ENCODE peak calls at places on chromosomes 3 and 15, in four cellular contexts. One of them, this sample, is unnamed. For H3K4me1, the result is how much of the 10 kb centered on the place peaks cover.

GRCh38 chr3:120100711-120101110 is 6.5 kb upstream of the GSK3B start:
- DNase-seq in tibial artery: no peak
- DNase-seq in RWPE2: no peak
- DNase-seq in lower lobe of right lung: no peak
- DNase-seq in this sample: no peak

GRCh38 chr15:41546846-41547786 is 3.1 kb upstream of the RPAP1 start:
- DNase-seq in tibial artery: no peak
- DNase-seq in RWPE2: peak
- DNase-seq in lower lobe of right lung: no peak
- DNase-seq in this sample: no peak

GRCh38 chr15:75565062-75565970 is 13.8 kb downstream of the PTPN9 start:
- DNase-seq in tibial artery: no peak
- DNase-seq in RWPE2: no peak
- DNase-seq in lower lobe of right lung: no peak
- DNase-seq in this sample: no peak

GRCh38 chr3:188554404-188554803 is 400.4 kb downstream of the LPP start:
- DNase-seq in tibial artery: no peak
- DNase-seq in RWPE2: no peak
- DNase-seq in lower lobe of right lung: no peak
- DNase-seq in this sample: no peak

GRCh38 chr15:75130597-75131268 is 70.9 kb upstream of the C15orf39 start:
- DNase-seq in tibial artery: no peak
- DNase-seq in RWPE2: no peak
- DNase-seq in lower lobe of right lung: no peak
- DNase-seq in this sample: no peak

GRCh38 chr3:18556503-18556902 is 131.4 kb upstream of the SATB1 start:
- DNase-seq in tibial artery: no peak
- DNase-seq in RWPE2: no peak
- DNase-seq in lower lobe of right lung: no peak
- DNase-seq in this sample: peak

GRCh38 chr3:172280406-172281051 is 167.7 kb downstream of the GHSR start:
- DNase-seq in tibial artery: no peak
- DNase-seq in RWPE2: no peak
- DNase-seq in lower lobe of right lung: no peak
- DNase-seq in this sample: no peak

GRCh38 chr15:28889346-28889745 is 3.6 kb downstream of the APBA2 start:
- DNase-seq in tibial artery: no peak
- DNase-seq in RWPE2: no peak
- DNase-seq in lower lobe of right lung: no peak
- DNase-seq in this sample: no peak

GRCh38 chr3:8632402-8633237 is 12.0 kb downstream of the SSUH2 start:
- DNase-seq in tibial artery: no peak
- DNase-seq in RWPE2: no peak
- DNase-seq in lower lobe of right lung: no peak
- DNase-seq in this sample: no peak

GRCh38 chr15:66993874-66994696 is 71.3 kb upstream of the SMAD3 start:
- DNase-seq in tibial artery: no peak
- DNase-seq in RWPE2: no peak
- DNase-seq in lower lobe of right lung: no peak
- DNase-seq in this sample: no peak

GRCh38 chr15:72958634-72959033 is 93.6 kb upstream of the NEO1 start:
- DNase-seq in tibial artery: no peak
- DNase-seq in RWPE2: no peak
- DNase-seq in lower lobe of right lung: no peak
- DNase-seq in this sample: no peak

GRCh38 chr3:48960841-48961413 is 29.1 kb upstream of the P4HTM start:
- DNase-seq in tibial artery: no peak
- DNase-seq in RWPE2: no peak
- DNase-seq in lower lobe of right lung: no peak
- DNase-seq in this sample: no peak

GRCh38 chr3:185330238-185330637 is 32.7 kb upstream of the MAP3K13 start:
- DNase-seq in tibial artery: peak
- DNase-seq in RWPE2: no peak
- DNase-seq in lower lobe of right lung: peak
- DNase-seq in this sample: no peak

GRCh38 chr3:123078101-123078500 is 11.3 kb downstream of the PDIA5 start:
- DNase-seq in tibial artery: no peak
- DNase-seq in RWPE2: no peak
- DNase-seq in lower lobe of right lung: no peak
- DNase-seq in this sample: no peak
- H3K4me1 ChIP-seq in tibial artery: under half
- H3K4me1 ChIP-seq in RWPE2: under half
- H3K4me1 ChIP-seq in lower lobe of right lung: under half
- H3K4me1 ChIP-seq in this sample: under half

DNA sequence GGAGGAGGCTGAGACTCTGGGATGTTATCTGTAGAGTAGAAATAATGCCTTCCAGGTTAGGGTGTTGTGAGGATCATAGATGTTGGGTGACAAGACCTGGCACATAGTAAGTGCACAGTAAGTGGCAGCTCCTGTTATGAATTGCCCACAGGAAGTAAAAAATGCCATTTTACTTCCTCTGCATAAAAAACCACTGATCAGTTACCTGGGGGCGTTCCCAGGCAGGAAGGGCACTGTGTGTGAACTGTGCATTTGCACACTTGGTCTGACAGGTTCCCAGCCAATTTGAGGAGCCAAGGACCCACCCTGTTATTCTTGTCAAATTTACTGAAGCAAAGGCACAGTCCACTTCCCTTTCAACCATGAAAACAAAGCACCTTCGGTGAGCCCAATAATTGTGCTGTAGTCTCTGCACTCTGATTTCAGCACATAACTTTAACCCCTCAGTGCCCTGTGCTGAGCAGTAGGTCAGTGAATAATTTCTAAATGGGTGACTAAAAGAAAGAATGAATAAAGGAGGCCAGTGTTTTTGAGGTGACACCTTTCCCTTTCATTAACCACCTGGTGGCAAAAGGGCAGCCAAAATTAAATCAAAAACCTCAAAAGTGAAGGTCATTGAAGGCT is 85.8 kb upstream of the ARHGEF3 start:
- DNase-seq in tibial artery: no peak
- DNase-seq in RWPE2: no peak
- DNase-seq in lower lobe of right lung: no peak
- DNase-seq in this sample: no peak
- H3K4me1 ChIP-seq in tibial artery: under half
- H3K4me1 ChIP-seq in RWPE2: under half
- H3K4me1 ChIP-seq in lower lobe of right lung: under half
- H3K4me1 ChIP-seq in this sample: half or more

GRCh38 chr3:66439666-66440344 is 61.0 kb downstream of the LRIG1 start:
- DNase-seq in tibial artery: no peak
- DNase-seq in RWPE2: no peak
- DNase-seq in lower lobe of right lung: no peak
- DNase-seq in this sample: no peak

GRCh38 chr3:66441124-66441523 is 59.7 kb downstream of the LRIG1 start:
- DNase-seq in tibial artery: no peak
- DNase-seq in RWPE2: no peak
- DNase-seq in lower lobe of right lung: no peak
- DNase-seq in this sample: no peak

GRCh38 chr3:66442254-66443249 is 58.3 kb downstream of the LRIG1 start:
- DNase-seq in tibial artery: peak
- DNase-seq in RWPE2: no peak
- DNase-seq in lower lobe of right lung: peak
- DNase-seq in this sample: no peak

GRCh38 chr3:66443404-66443803 is 57.4 kb downstream of the LRIG1 start:
- DNase-seq in tibial artery: no peak
- DNase-seq in RWPE2: no peak
- DNase-seq in lower lobe of right lung: no peak
- DNase-seq in this sample: no peak

DNA sequence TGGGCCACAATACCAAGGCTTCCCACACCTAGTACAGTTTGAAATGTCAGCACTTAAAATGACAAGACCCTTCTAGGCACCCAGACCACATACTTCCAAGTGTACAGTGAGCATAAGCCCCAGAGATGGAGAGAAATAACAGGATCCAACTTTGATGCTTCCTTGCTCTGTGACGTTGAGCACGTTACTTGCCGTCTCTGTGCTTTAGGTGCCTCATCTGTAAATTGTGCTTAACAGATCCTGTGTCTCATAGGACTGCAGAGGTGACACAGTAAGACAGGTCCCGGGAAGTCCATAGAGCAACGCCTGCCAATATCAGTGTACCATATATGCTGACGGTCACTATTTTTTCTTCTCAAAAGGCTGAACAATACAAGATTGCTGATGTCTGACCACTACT is 59.1 kb downstream of the LRIG1 start:
- DNase-seq in tibial artery: no peak
- DNase-seq in RWPE2: no peak
- DNase-seq in lower lobe of right lung: no peak
- DNase-seq in this sample: no peak
- H3K4me1 ChIP-seq in tibial artery: under half
- H3K4me1 ChIP-seq in RWPE2: under half
- H3K4me1 ChIP-seq in lower lobe of right lung: under half
- H3K4me1 ChIP-seq in this sample: under half

DNA sequence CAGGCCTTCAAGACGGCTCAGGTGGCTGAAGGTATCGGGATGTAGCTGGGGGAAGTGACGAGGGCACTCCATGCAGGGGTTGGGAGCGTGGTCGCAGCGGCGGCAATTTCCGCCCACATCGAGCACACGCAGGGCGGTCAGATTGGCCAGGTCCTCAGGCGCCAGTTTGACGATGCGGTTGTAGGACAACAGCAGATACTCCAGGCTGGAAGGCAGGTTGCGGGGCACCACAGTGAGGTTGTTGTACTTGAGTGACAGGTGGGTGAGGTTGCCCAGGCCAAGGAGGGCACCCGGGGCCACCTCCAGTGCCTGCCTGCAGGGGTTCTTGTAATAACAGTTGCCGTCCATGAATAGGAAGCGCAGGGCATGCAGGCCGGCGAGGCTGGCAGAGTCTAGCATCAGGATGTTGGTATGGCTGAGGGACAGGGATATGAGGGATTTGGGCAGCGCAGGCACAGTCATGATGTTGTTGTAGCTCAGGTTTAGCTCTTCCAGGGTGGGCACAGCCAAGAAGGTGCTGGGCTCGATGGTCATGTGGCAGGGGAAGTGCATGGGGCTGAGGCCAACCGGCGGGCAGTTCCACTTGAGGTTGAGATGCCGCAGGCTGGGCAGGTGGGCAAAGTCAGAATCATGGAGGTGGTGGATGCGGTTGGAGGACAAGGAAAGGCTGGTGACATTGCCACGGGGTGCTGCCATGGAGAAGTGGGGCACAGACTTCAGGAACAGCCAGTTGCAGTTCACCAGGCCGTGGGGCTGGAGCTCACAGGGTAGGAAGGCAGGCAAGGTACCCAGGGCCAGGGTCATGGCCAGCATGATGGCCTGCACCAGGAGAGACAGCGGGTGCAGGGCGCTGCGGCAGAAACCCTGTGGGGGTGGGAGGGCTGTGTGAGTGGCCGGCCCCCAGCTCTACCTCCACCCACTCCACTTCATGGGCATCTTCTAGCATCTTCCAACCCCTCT is 1.7 kb downstream of the TLR9 start:
- DNase-seq in tibial artery: no peak
- DNase-seq in RWPE2: peak
- DNase-seq in lower lobe of right lung: no peak
- DNase-seq in this sample: no peak
- H3K4me1 ChIP-seq in tibial artery: under half
- H3K4me1 ChIP-seq in RWPE2: under half
- H3K4me1 ChIP-seq in lower lobe of right lung: under half
- H3K4me1 ChIP-seq in this sample: half or more

GRCh38 chr3:156688849-156689452 is 14.6 kb downstream of the TIPARP start:
- DNase-seq in tibial artery: no peak
- DNase-seq in RWPE2: no peak
- DNase-seq in lower lobe of right lung: no peak
- DNase-seq in this sample: no peak
- H3K4me1 ChIP-seq in tibial artery: under half
- H3K4me1 ChIP-seq in RWPE2: half or more
- H3K4me1 ChIP-seq in lower lobe of right lung: half or more
- H3K4me1 ChIP-seq in this sample: half or more

GRCh38 chr3:134311265-134311664 is 60.6 kb upstream of the RYK start:
- DNase-seq in tibial artery: no peak
- DNase-seq in RWPE2: no peak
- DNase-seq in lower lobe of right lung: no peak
- DNase-seq in this sample: no peak

GRCh38 chr3:134309987-134310700 is 59.5 kb upstream of the RYK start:
- DNase-seq in tibial artery: no peak
- DNase-seq in RWPE2: no peak
- DNase-seq in lower lobe of right lung: peak
- DNase-seq in this sample: no peak

GRCh38 chr3:134312072-134312872 is 61.6 kb upstream of the RYK start:
- DNase-seq in tibial artery: no peak
- DNase-seq in RWPE2: no peak
- DNase-seq in lower lobe of right lung: peak
- DNase-seq in this sample: no peak

GRCh38 chr3:134312873-134313838 is 61.1 kb downstream of the AMOTL2 start:
- DNase-seq in tibial artery: peak
- DNase-seq in RWPE2: no peak
- DNase-seq in lower lobe of right lung: peak
- DNase-seq in this sample: no peak

GRCh38 chr3:134311693-134312071 is 61.0 kb upstream of the RYK start:
- DNase-seq in tibial artery: no peak
- DNase-seq in RWPE2: no peak
- DNase-seq in lower lobe of right lung: no peak
- DNase-seq in this sample: no peak
- H3K4me1 ChIP-seq in tibial artery: under half
- H3K4me1 ChIP-seq in RWPE2: under half
- H3K4me1 ChIP-seq in lower lobe of right lung: half or more
- H3K4me1 ChIP-seq in this sample: under half

DNA sequence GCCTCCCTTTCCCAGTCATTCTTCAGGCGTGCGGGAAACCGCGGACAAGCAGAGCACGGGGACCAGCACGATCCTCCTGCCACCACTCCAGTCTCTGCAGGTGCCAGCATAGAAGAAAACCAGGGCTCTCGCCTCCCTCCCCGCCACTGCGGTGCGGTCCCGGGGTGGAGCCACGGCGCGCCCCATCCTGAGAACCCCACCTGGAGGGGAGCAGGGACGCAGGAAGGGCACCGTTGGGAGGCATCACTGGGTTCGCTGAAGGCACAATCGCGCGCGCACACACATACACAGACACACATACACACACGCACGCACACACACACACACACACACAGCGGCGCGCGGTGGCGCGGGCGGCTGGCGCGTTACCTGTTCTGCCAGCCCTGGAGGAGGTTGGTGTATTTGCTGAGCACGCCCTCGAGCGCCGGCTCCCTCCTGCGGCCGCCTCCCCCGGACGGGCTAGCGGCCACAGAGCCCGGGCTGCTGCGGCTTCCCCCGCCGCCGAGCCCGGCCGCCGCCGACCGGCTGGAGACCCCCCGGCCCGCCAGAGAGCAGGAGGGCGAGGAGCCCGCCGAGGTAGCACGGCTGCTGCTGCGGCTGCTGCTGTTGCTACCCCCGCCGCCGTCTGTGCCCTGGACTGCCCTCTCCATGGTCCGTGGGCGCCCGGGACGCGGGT is 394 bp downstream of the OSBPL10 start:
- DNase-seq in tibial artery: peak
- DNase-seq in RWPE2: peak
- DNase-seq in lower lobe of right lung: peak
- DNase-seq in this sample: peak
- H3K4me1 ChIP-seq in tibial artery: under half
- H3K4me1 ChIP-seq in RWPE2: under half
- H3K4me1 ChIP-seq in lower lobe of right lung: under half
- H3K4me1 ChIP-seq in this sample: under half